ENCODE peak calls at places on chromosomes 7 and 10, in seven cellular contexts. One of them, this sample, is unnamed.
A peak's percentile ranks its signal among the peaks of the same experiment; 100 is the strongest.

GRCh38 chr7:100673942-100674431 is 447 bp downstream of the GNB2 start:
- DNase-seq in LHCN-M2: peak; percentile 32
- DNase-seq in CD8-positive, alpha-beta memory T cell: peak; percentile 39
- DNase-seq in caudate nucleus: no peak
- DNase-seq in tibial nerve: no peak
- DNase-seq in adipocyte: peak; percentile 59
- DNase-seq in GM13976: peak; percentile 36
- DNase-seq in this sample: peak; percentile 34

GRCh38 chr7:116271161-116271979 is 61.0 kb downstream of the TES start:
- DNase-seq in CD8-positive, alpha-beta memory T cell: no peak
- DNase-seq in tibial nerve: no peak
- DNase-seq in LHCN-M2: peak; percentile 81
- DNase-seq in adipocyte: peak; percentile 79
- DNase-seq in GM13976: no peak
- DNase-seq in caudate nucleus: no peak
- DNase-seq in this sample: no peak

GRCh38 chr10:114665873-114666272 is 7.8 kb upstream of the ABLIM1 start:
- DNase-seq in GM13976: no peak
- DNase-seq in CD8-positive, alpha-beta memory T cell: no peak
- DNase-seq in tibial nerve: no peak
- DNase-seq in LHCN-M2: no peak
- DNase-seq in adipocyte: no peak
- DNase-seq in caudate nucleus: no peak
- DNase-seq in this sample: no peak

GRCh38 chr10:133391761-133392518 is 2.0 kb upstream of the MTG1 start:
- DNase-seq in tibial nerve: no peak
- DNase-seq in adipocyte: no peak
- DNase-seq in caudate nucleus: no peak
- DNase-seq in GM13976: peak; percentile 35
- DNase-seq in LHCN-M2: no peak
- DNase-seq in CD8-positive, alpha-beta memory T cell: no peak
- DNase-seq in this sample: no peak

GRCh38 chr10:57657164-57657765 is 610.4 kb downstream of the IPMK start:
- DNase-seq in LHCN-M2: peak; percentile 42
- DNase-seq in caudate nucleus: no peak
- DNase-seq in tibial nerve: peak; percentile 14
- DNase-seq in adipocyte: peak; percentile 77
- DNase-seq in GM13976: peak; percentile 32
- DNase-seq in CD8-positive, alpha-beta memory T cell: no peak
- DNase-seq in this sample: no peak

GRCh38 chr10:36676321-36677169 is 448.9 kb upstream of the ANKRD30A start:
- DNase-seq in caudate nucleus: no peak
- DNase-seq in tibial nerve: no peak
- DNase-seq in adipocyte: peak; percentile 45
- DNase-seq in LHCN-M2: peak; percentile 45
- DNase-seq in CD8-positive, alpha-beta memory T cell: no peak
- DNase-seq in GM13976: no peak
- DNase-seq in this sample: no peak

GRCh38 chr10:43229208-43230061 is 37.4 kb downstream of the RASGEF1A start:
- DNase-seq in tibial nerve: no peak
- DNase-seq in LHCN-M2: no peak
- DNase-seq in adipocyte: peak; percentile 20
- DNase-seq in CD8-positive, alpha-beta memory T cell: peak; percentile 43
- DNase-seq in GM13976: no peak
- DNase-seq in caudate nucleus: no peak
- DNase-seq in this sample: peak; percentile 51

GRCh38 chr10:16192337-16192736 is 244.5 kb upstream of the PTER start:
- DNase-seq in CD8-positive, alpha-beta memory T cell: no peak
- DNase-seq in adipocyte: no peak
- DNase-seq in LHCN-M2: peak; percentile 6
- DNase-seq in tibial nerve: no peak
- DNase-seq in caudate nucleus: no peak
- DNase-seq in GM13976: no peak
- DNase-seq in this sample: no peak

GRCh38 chr10:51972733-51973346 is 273.4 kb upstream of the CSTF2T start:
- DNase-seq in adipocyte: no peak
- DNase-seq in CD8-positive, alpha-beta memory T cell: no peak
- DNase-seq in tibial nerve: no peak
- DNase-seq in GM13976: no peak
- DNase-seq in caudate nucleus: no peak
- DNase-seq in LHCN-M2: no peak
- DNase-seq in this sample: no peak

GRCh38 chr10:60901561-60902235 is 42.3 kb downstream of the RHOBTB1 start:
- DNase-seq in tibial nerve: no peak
- DNase-seq in caudate nucleus: no peak
- DNase-seq in CD8-positive, alpha-beta memory T cell: no peak
- DNase-seq in GM13976: no peak
- DNase-seq in adipocyte: no peak
- DNase-seq in LHCN-M2: no peak
- DNase-seq in this sample: no peak

GRCh38 chr10:10131984-10132383 is 885.7 kb upstream of the CELF2 start:
- DNase-seq in tibial nerve: no peak
- DNase-seq in caudate nucleus: no peak
- DNase-seq in CD8-positive, alpha-beta memory T cell: no peak
- DNase-seq in GM13976: no peak
- DNase-seq in LHCN-M2: no peak
- DNase-seq in adipocyte: no peak
- DNase-seq in this sample: no peak

GRCh38 chr10:31697271-31698168 is 231.1 kb downstream of the ARHGAP12 start:
- DNase-seq in caudate nucleus: no peak
- DNase-seq in CD8-positive, alpha-beta memory T cell: no peak
- DNase-seq in adipocyte: peak; percentile 84
- DNase-seq in LHCN-M2: peak; percentile 87
- DNase-seq in tibial nerve: peak; percentile 70
- DNase-seq in GM13976: no peak
- DNase-seq in this sample: no peak

GRCh38 chr10:91552260-91552659 is 80.6 kb downstream of the PPP1R3C start:
- DNase-seq in adipocyte: no peak
- DNase-seq in tibial nerve: no peak
- DNase-seq in LHCN-M2: no peak
- DNase-seq in GM13976: no peak
- DNase-seq in caudate nucleus: no peak
- DNase-seq in CD8-positive, alpha-beta memory T cell: no peak
- DNase-seq in this sample: no peak

GRCh38 chr7:64799-65430 is 127.5 kb upstream of the FAM20C start:
- DNase-seq in GM13976: no peak
- DNase-seq in adipocyte: no peak
- DNase-seq in tibial nerve: no peak
- DNase-seq in CD8-positive, alpha-beta memory T cell: no peak
- DNase-seq in caudate nucleus: no peak
- DNase-seq in LHCN-M2: no peak
- DNase-seq in this sample: no peak

GRCh38 chr10:100998991-100999741 is 442 bp upstream of the LZTS2 start:
- DNase-seq in tibial nerve: peak; percentile 72
- DNase-seq in LHCN-M2: peak; percentile 76
- DNase-seq in caudate nucleus: no peak
- DNase-seq in GM13976: peak; percentile 94
- DNase-seq in CD8-positive, alpha-beta memory T cell: peak; percentile 72
- DNase-seq in adipocyte: peak; percentile 93
- DNase-seq in this sample: peak; percentile 59

GRCh38 chr10:31754803-31755624 is 173.6 kb downstream of the ARHGAP12 start:
- DNase-seq in LHCN-M2: peak; percentile 66
- DNase-seq in CD8-positive, alpha-beta memory T cell: no peak
- DNase-seq in caudate nucleus: no peak
- DNase-seq in adipocyte: no peak
- DNase-seq in tibial nerve: no peak
- DNase-seq in GM13976: no peak
- DNase-seq in this sample: no peak

GRCh38 chr7:94972296-94972695 is 64.9 kb downstream of the PPP1R9A start:
- DNase-seq in tibial nerve: no peak
- DNase-seq in adipocyte: peak; percentile 2
- DNase-seq in LHCN-M2: peak; percentile 50
- DNase-seq in GM13976: no peak
- DNase-seq in CD8-positive, alpha-beta memory T cell: no peak
- DNase-seq in caudate nucleus: no peak
- DNase-seq in this sample: no peak

GRCh38 chr7:109020251-109020650 is 450.6 kb downstream of the DNAJB9 start:
- DNase-seq in adipocyte: no peak
- DNase-seq in GM13976: no peak
- DNase-seq in tibial nerve: no peak
- DNase-seq in CD8-positive, alpha-beta memory T cell: no peak
- DNase-seq in caudate nucleus: no peak
- DNase-seq in LHCN-M2: no peak
- DNase-seq in this sample: no peak

GRCh38 chr7:24979470-24979862 is 512 bp downstream of the OSBPL3 start:
- DNase-seq in LHCN-M2: peak; percentile 81
- DNase-seq in caudate nucleus: no peak
- DNase-seq in tibial nerve: peak; percentile 28
- DNase-seq in adipocyte: peak; percentile 88
- DNase-seq in CD8-positive, alpha-beta memory T cell: peak; percentile 75
- DNase-seq in GM13976: peak; percentile 81
- DNase-seq in this sample: peak; percentile 71

GRCh38 chr7:151280388-151281019 is 32.0 kb upstream of the SMARCD3 start:
- DNase-seq in adipocyte: no peak
- DNase-seq in GM13976: no peak
- DNase-seq in caudate nucleus: no peak
- DNase-seq in LHCN-M2: no peak
- DNase-seq in tibial nerve: no peak
- DNase-seq in CD8-positive, alpha-beta memory T cell: no peak
- DNase-seq in this sample: no peak

GRCh38 chr10:8302565-8302964 is 248.1 kb downstream of the GATA3 start:
- DNase-seq in caudate nucleus: no peak
- DNase-seq in GM13976: no peak
- DNase-seq in adipocyte: no peak
- DNase-seq in LHCN-M2: no peak
- DNase-seq in CD8-positive, alpha-beta memory T cell: no peak
- DNase-seq in tibial nerve: no peak
- DNase-seq in this sample: no peak

GRCh38 chr10:6755891-6756460 is 175.9 kb upstream of the PRKCQ start:
- DNase-seq in LHCN-M2: peak; percentile 87
- DNase-seq in tibial nerve: no peak
- DNase-seq in adipocyte: peak; percentile 56
- DNase-seq in CD8-positive, alpha-beta memory T cell: no peak
- DNase-seq in GM13976: no peak
- DNase-seq in caudate nucleus: no peak
- DNase-seq in this sample: no peak

GRCh38 chr7:30028749-30029635 is 780 bp downstream of the PLEKHA8 start:
- DNase-seq in GM13976: no peak
- DNase-seq in adipocyte: peak; percentile 46
- DNase-seq in LHCN-M2: peak; percentile 48
- DNase-seq in tibial nerve: no peak
- DNase-seq in caudate nucleus: no peak
- DNase-seq in CD8-positive, alpha-beta memory T cell: no peak
- DNase-seq in this sample: no peak

GRCh38 chr7:40979296-40979695 is 723.6 kb downstream of the INHBA start:
- DNase-seq in LHCN-M2: no peak
- DNase-seq in caudate nucleus: no peak
- DNase-seq in GM13976: no peak
- DNase-seq in adipocyte: no peak
- DNase-seq in tibial nerve: no peak
- DNase-seq in CD8-positive, alpha-beta memory T cell: no peak
- DNase-seq in this sample: no peak

GRCh38 chr7:44967571-44968446 is 11.0 kb downstream of the MYO1G start:
- DNase-seq in tibial nerve: no peak
- DNase-seq in LHCN-M2: no peak
- DNase-seq in caudate nucleus: no peak
- DNase-seq in adipocyte: no peak
- DNase-seq in CD8-positive, alpha-beta memory T cell: no peak
- DNase-seq in GM13976: no peak
- DNase-seq in this sample: no peak

GRCh38 chr10:22615101-22615500 is 99.3 kb downstream of the PIP4K2A start:
- DNase-seq in LHCN-M2: no peak
- DNase-seq in tibial nerve: no peak
- DNase-seq in caudate nucleus: no peak
- DNase-seq in CD8-positive, alpha-beta memory T cell: no peak
- DNase-seq in adipocyte: no peak
- DNase-seq in GM13976: no peak
- DNase-seq in this sample: no peak

GRCh38 chr10:17007836-17008235 is 121.8 kb downstream of the CUBN start:
- DNase-seq in tibial nerve: no peak
- DNase-seq in GM13976: no peak
- DNase-seq in CD8-positive, alpha-beta memory T cell: no peak
- DNase-seq in adipocyte: no peak
- DNase-seq in caudate nucleus: no peak
- DNase-seq in LHCN-M2: no peak
- DNase-seq in this sample: no peak

GRCh38 chr10:131872837-131873375 is 27.9 kb upstream of the PPP2R2D start:
- DNase-seq in LHCN-M2: no peak
- DNase-seq in tibial nerve: no peak
- DNase-seq in CD8-positive, alpha-beta memory T cell: no peak
- DNase-seq in GM13976: no peak
- DNase-seq in adipocyte: no peak
- DNase-seq in caudate nucleus: no peak
- DNase-seq in this sample: no peak

GRCh38 chr7:29035044-29035740 is 77.1 kb upstream of the TRIL start:
- DNase-seq in caudate nucleus: no peak
- DNase-seq in tibial nerve: no peak
- DNase-seq in adipocyte: peak; percentile 78
- DNase-seq in CD8-positive, alpha-beta memory T cell: no peak
- DNase-seq in LHCN-M2: peak; percentile 97
- DNase-seq in GM13976: no peak
- DNase-seq in this sample: no peak

GRCh38 chr7:79968894-79969293 is 165.7 kb upstream of the GNAI1 start:
- DNase-seq in tibial nerve: no peak
- DNase-seq in CD8-positive, alpha-beta memory T cell: no peak
- DNase-seq in GM13976: no peak
- DNase-seq in caudate nucleus: no peak
- DNase-seq in adipocyte: no peak
- DNase-seq in LHCN-M2: no peak
- DNase-seq in this sample: no peak

GRCh38 chr7:132161231-132161915 is 414.9 kb downstream of the PLXNA4 start:
- DNase-seq in caudate nucleus: no peak
- DNase-seq in GM13976: no peak
- DNase-seq in adipocyte: peak; percentile 51
- DNase-seq in tibial nerve: no peak
- DNase-seq in CD8-positive, alpha-beta memory T cell: no peak
- DNase-seq in LHCN-M2: no peak
- DNase-seq in this sample: no peak

GRCh38 chr10:64115913-64116643 is 594.9 kb downstream of the REEP3 start:
- DNase-seq in caudate nucleus: no peak
- DNase-seq in CD8-positive, alpha-beta memory T cell: no peak
- DNase-seq in LHCN-M2: no peak
- DNase-seq in tibial nerve: no peak
- DNase-seq in GM13976: peak; percentile 19
- DNase-seq in adipocyte: peak; percentile 8
- DNase-seq in this sample: no peak

GRCh38 chr7:157699357-157700013 is 362.7 kb downstream of the DNAJB6 start:
- DNase-seq in caudate nucleus: no peak
- DNase-seq in CD8-positive, alpha-beta memory T cell: no peak
- DNase-seq in tibial nerve: no peak
- DNase-seq in GM13976: no peak
- DNase-seq in adipocyte: no peak
- DNase-seq in LHCN-M2: no peak
- DNase-seq in this sample: no peak

GRCh38 chr10:120574986-120575385 is 118.0 kb downstream of the PLPP4 start:
- DNase-seq in caudate nucleus: no peak
- DNase-seq in GM13976: no peak
- DNase-seq in adipocyte: no peak
- DNase-seq in CD8-positive, alpha-beta memory T cell: no peak
- DNase-seq in LHCN-M2: no peak
- DNase-seq in tibial nerve: no peak
- DNase-seq in this sample: no peak

GRCh38 chr10:125795111-125795510 is 19.5 kb upstream of the MMP21 start:
- DNase-seq in adipocyte: no peak
- DNase-seq in LHCN-M2: no peak
- DNase-seq in tibial nerve: no peak
- DNase-seq in caudate nucleus: peak; percentile 60
- DNase-seq in GM13976: no peak
- DNase-seq in CD8-positive, alpha-beta memory T cell: no peak
- DNase-seq in this sample: no peak

This sample was measured in activated gamma-delta T cell.